ENCODE peak calls at places on chromosomes 3 and 15, in four cellular contexts. One of them, this sample, is unnamed.
A peak's percentile ranks its signal among the peaks of the same experiment; 100 is the strongest.

GRCh38 chr3:13414040-13414729 is 5.9 kb downstream of the NUP210 start:
- DNase-seq in GM12878: peak; percentile 89
- DNase-seq in K562: peak; percentile 45
- DNase-seq in HepG2: no peak
- DNase-seq in this sample: no peak

GRCh38 chr3:136604961-136605360 is 147.2 kb downstream of the STAG1 start:
- DNase-seq in GM12878: no peak
- DNase-seq in HepG2: no peak
- DNase-seq in K562: no peak
- DNase-seq in this sample: no peak

GRCh38 chr3:185858502-185859225 is 33.8 kb upstream of the IGF2BP2 start:
- DNase-seq in HepG2: peak; percentile 94
- DNase-seq in K562: no peak
- DNase-seq in GM12878: no peak
- DNase-seq in this sample: no peak

GRCh38 chr3:129036234-129037092 is 24.1 kb upstream of the GP9 start:
- DNase-seq in GM12878: no peak
- DNase-seq in K562: no peak
- DNase-seq in HepG2: no peak
- DNase-seq in this sample: no peak

GRCh38 chr3:185613016-185613415 is 26.9 kb downstream of the SENP2 start:
- DNase-seq in HepG2: no peak
- DNase-seq in K562: no peak
- DNase-seq in GM12878: no peak
- DNase-seq in this sample: no peak

GRCh38 chr3:29771602-29772001 is 490.7 kb downstream of the RBMS3 start:
- DNase-seq in GM12878: no peak
- DNase-seq in HepG2: no peak
- DNase-seq in K562: no peak
- DNase-seq in this sample: no peak

GRCh38 chr3:42090973-42091731 is at the start of gene TRAK1:
- DNase-seq in K562: no peak
- DNase-seq in GM12878: no peak
- DNase-seq in HepG2: no peak
- DNase-seq in this sample: no peak

GRCh38 chr3:32089476-32089875 is 16.9 kb upstream of the GPD1L start:
- DNase-seq in GM12878: no peak
- DNase-seq in HepG2: no peak
- DNase-seq in K562: no peak
- DNase-seq in this sample: no peak

GRCh38 chr3:77935418-77935817 is 895.5 kb downstream of the ROBO2 start:
- DNase-seq in GM12878: no peak
- DNase-seq in K562: no peak
- DNase-seq in HepG2: no peak
- DNase-seq in this sample: no peak

GRCh38 chr15:31480356-31481058 is 153.9 kb downstream of the KLF13 start:
- DNase-seq in HepG2: no peak
- DNase-seq in K562: no peak
- DNase-seq in GM12878: no peak
- DNase-seq in this sample: no peak

GRCh38 chr3:151579571-151580270 is 118.9 kb upstream of the IGSF10 start:
- DNase-seq in GM12878: no peak
- DNase-seq in HepG2: no peak
- DNase-seq in K562: no peak
- DNase-seq in this sample: no peak

GRCh38 chr3:136350557-136350956 is 100.4 kb downstream of the PCCB start:
- DNase-seq in GM12878: no peak
- DNase-seq in HepG2: no peak
- DNase-seq in K562: no peak
- DNase-seq in this sample: no peak

GRCh38 chr3:135000465-135000864 is 205.4 kb downstream of the EPHB1 start:
- DNase-seq in K562: no peak
- DNase-seq in GM12878: no peak
- DNase-seq in HepG2: no peak
- DNase-seq in this sample: no peak

GRCh38 chr3:119175869-119176756 is 2.7 kb downstream of the UPK1B start:
- DNase-seq in HepG2: no peak
- DNase-seq in K562: no peak
- DNase-seq in GM12878: no peak
- DNase-seq in this sample: peak; percentile 76

GRCh38 chr15:56871867-56872266 is 46.6 kb upstream of the TCF12 start:
- DNase-seq in K562: no peak
- DNase-seq in HepG2: no peak
- DNase-seq in GM12878: no peak
- DNase-seq in this sample: no peak

GRCh38 chr15:85480923-85481322 is 100.5 kb downstream of the AKAP13 start:
- DNase-seq in GM12878: no peak
- DNase-seq in K562: no peak
- DNase-seq in HepG2: no peak
- DNase-seq in this sample: no peak

GRCh38 chr15:85488997-85489396 is 108.6 kb downstream of the AKAP13 start:
- DNase-seq in HepG2: no peak
- DNase-seq in K562: no peak
- DNase-seq in GM12878: no peak
- DNase-seq in this sample: no peak

GRCh38 chr15:85489773-85490493 is 109.5 kb downstream of the AKAP13 start:
- DNase-seq in HepG2: no peak
- DNase-seq in GM12878: no peak
- DNase-seq in K562: no peak
- DNase-seq in this sample: no peak

GRCh38 chr15:85482896-85483295 is 102.5 kb downstream of the AKAP13 start:
- DNase-seq in K562: no peak
- DNase-seq in HepG2: no peak
- DNase-seq in GM12878: no peak
- DNase-seq in this sample: no peak

DNA sequence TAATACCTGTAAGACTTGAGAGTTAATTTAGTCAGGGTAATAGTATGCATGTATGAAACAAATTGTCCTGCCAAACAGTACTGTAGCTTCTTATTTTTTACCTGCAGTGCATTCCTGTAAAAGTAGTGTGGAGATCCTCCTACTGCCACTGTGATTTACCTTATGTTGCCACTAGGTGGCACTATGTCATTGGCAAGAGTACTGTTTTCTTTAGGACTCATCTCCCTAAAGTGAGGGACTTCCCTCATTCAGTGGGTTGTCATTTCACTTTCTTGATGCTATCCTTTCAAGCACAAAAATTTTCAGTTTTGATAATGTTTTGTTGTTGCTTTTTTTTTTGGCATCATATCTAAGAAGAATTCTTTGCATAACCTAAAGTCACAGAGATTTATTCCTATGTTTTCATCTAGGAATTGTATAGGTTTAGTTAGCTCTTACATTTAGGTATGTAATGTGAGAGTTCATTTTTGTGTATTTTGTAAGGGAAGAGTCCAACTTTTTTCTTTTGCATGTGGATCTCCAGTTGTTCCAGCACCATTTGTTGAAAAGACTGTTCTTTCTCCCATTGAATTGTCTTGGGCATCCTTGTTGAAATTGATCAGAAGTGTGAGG is 105.7 kb downstream of the AKAP13 start:
- DNase-seq in HepG2: peak; percentile 75
- DNase-seq in K562: peak; percentile 62
- DNase-seq in GM12878: peak; percentile 59
- DNase-seq in this sample: peak; percentile 72
- TF ChIP-seq CHD4 in HepG2: no peak
- TF ChIP-seq CHD4 in K562: no peak
- TF ChIP-seq CHD4 in GM12878: no peak
- TF ChIP-seq CHD4 in this sample: no peak

GRCh38 chr3:52246728-52247454 is 1.3 kb downstream of the PPM1M start:
- DNase-seq in GM12878: no peak
- DNase-seq in K562: no peak
- DNase-seq in HepG2: no peak
- DNase-seq in this sample: no peak
- TF ChIP-seq CHD4 in GM12878: no peak
- TF ChIP-seq CHD4 in K562: no peak
- TF ChIP-seq CHD4 in HepG2: no peak
- TF ChIP-seq CHD4 in this sample: no peak

GRCh38 chr3:195172896-195173295 is 98.1 kb downstream of the XXYLT1 start:
- DNase-seq in GM12878: no peak
- DNase-seq in K562: no peak
- DNase-seq in HepG2: no peak
- DNase-seq in this sample: no peak
- TF ChIP-seq CHD4 in GM12878: no peak
- TF ChIP-seq CHD4 in K562: no peak
- TF ChIP-seq CHD4 in HepG2: no peak
- TF ChIP-seq CHD4 in this sample: no peak

DNA sequence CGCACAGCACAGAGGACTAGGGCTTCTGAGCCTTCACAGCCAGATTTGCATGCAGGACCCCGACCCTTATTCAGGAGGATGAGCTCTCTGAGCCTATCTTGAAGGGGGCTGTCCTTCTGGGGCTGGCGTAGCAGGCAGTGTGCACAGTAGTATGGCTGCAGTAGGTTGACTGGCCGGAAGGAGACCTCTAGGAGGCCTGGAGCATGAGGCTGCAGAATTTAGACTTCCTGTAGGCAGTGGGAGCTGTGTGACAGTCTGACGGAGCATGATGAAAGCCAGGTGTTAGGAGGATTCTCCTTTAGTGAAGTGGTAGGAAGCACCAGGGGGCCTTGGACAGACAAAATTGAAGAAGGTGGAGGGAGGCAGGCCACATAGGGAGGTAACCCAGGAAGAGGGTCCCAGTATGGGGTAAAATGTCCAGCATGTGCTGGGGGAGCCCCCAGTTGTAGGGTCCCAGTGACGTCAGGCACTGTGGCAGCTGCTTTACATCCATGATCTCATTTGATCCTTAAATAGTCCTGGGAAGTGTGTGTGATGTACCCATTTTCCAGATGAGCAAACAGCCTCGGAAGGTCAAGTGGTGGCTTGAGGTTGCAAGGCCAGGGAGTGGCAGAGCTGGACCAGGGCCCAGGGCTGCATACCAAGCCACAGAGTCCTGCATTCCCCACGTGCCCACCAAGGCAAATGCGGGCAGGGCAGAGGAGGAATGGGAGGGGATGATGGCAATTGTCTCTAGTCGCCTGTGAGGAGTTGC is 36.1 kb downstream of the SPSB4 start:
- DNase-seq in GM12878: no peak
- DNase-seq in HepG2: no peak
- DNase-seq in K562: no peak
- DNase-seq in this sample: no peak
- TF ChIP-seq CHD4 in GM12878: no peak
- TF ChIP-seq CHD4 in HepG2: no peak
- TF ChIP-seq CHD4 in K562: no peak
- TF ChIP-seq CHD4 in this sample: no peak

GRCh38 chr3:66113542-66113941 is 74.8 kb upstream of the MAGI1 start:
- DNase-seq in GM12878: no peak
- DNase-seq in HepG2: no peak
- DNase-seq in K562: no peak
- DNase-seq in this sample: no peak

GRCh38 chr3:66106788-66107187 is 68.1 kb upstream of the MAGI1 start:
- DNase-seq in K562: no peak
- DNase-seq in HepG2: no peak
- DNase-seq in GM12878: no peak
- DNase-seq in this sample: no peak

GRCh38 chr3:66110840-66111239 is 72.1 kb upstream of the MAGI1 start:
- DNase-seq in K562: no peak
- DNase-seq in HepG2: peak; percentile 12
- DNase-seq in GM12878: no peak
- DNase-seq in this sample: no peak

GRCh38 chr3:66104535-66104934 is 65.8 kb upstream of the MAGI1 start:
- DNase-seq in K562: no peak
- DNase-seq in GM12878: no peak
- DNase-seq in HepG2: no peak
- DNase-seq in this sample: no peak

DNA sequence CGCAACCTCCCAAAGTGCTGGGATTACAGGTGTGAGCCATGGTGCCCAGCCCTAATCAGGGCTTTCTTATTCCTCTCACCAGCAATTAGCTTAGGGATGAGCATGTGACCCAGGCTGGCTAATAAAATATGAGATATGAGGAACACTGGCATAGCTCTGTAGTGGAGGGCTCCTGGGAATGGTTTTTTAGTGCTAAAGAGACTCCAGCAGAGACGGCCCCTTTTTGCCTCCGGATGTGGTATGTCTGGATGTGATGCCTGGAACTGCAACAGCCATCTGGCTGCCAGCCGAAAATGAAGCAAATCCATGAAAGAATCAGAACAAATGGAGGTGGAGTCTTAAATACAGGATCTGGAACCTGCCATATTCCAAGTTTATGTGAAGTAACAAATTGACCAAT is 69.1 kb upstream of the MAGI1 start:
- DNase-seq in GM12878: no peak
- DNase-seq in K562: no peak
- DNase-seq in HepG2: no peak
- DNase-seq in this sample: no peak
- TF ChIP-seq CHD4 in GM12878: no peak
- TF ChIP-seq CHD4 in K562: no peak
- TF ChIP-seq CHD4 in HepG2: no peak
- TF ChIP-seq CHD4 in this sample: no peak

GRCh38 chr3:99808163-99808794 is 9.4 kb upstream of the CMSS1 start:
- DNase-seq in K562: peak; percentile 50
- DNase-seq in HepG2: peak; percentile 55
- DNase-seq in GM12878: no peak
- DNase-seq in this sample: peak; percentile 85
- TF ChIP-seq CHD4 in K562: no peak
- TF ChIP-seq CHD4 in HepG2: no peak
- TF ChIP-seq CHD4 in GM12878: no peak
- TF ChIP-seq CHD4 in this sample: no peak

GRCh38 chr3:64454179-64454578 is 228.9 kb upstream of the PRICKLE2 start:
- DNase-seq in K562: no peak
- DNase-seq in GM12878: no peak
- DNase-seq in HepG2: no peak
- DNase-seq in this sample: no peak
- TF ChIP-seq CHD4 in K562: no peak
- TF ChIP-seq CHD4 in GM12878: no peak
- TF ChIP-seq CHD4 in HepG2: no peak
- TF ChIP-seq CHD4 in this sample: no peak

GRCh38 chr3:190848891-190849290 is 13.6 kb downstream of the GMNC start:
- DNase-seq in K562: no peak
- DNase-seq in HepG2: no peak
- DNase-seq in GM12878: no peak
- DNase-seq in this sample: no peak

GRCh38 chr3:190849607-190850006 is 12.9 kb downstream of the GMNC start:
- DNase-seq in HepG2: no peak
- DNase-seq in GM12878: no peak
- DNase-seq in K562: no peak
- DNase-seq in this sample: no peak

DNA sequence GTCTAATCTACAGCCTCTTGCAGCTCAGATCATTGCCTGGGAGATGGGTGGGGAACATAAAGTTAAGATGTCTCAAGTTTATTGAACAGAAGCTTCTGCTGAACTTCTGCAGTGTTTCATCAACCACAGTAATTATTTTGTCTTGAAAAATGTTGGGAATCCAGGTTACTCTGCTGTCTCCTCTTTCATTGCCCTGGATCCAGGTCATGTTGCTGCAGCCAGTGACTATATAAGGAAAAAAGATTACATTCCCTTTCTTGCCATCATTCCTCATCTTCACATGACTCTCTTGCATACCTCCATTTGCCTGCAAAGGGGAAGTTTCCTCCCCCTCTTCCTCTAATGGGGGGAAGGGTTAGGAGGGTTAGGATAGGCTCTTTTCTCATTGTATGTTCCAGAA is 15.1 kb downstream of the GMNC start:
- DNase-seq in K562: no peak
- DNase-seq in HepG2: no peak
- DNase-seq in GM12878: no peak
- DNase-seq in this sample: no peak
- TF ChIP-seq CHD4 in K562: no peak
- TF ChIP-seq CHD4 in HepG2: no peak
- TF ChIP-seq CHD4 in GM12878: no peak
- TF ChIP-seq CHD4 in this sample: no peak